ENCODE peak calls at places on chromosome 21, in ten cellular contexts. Q, W, H, D, J, N, G, S, V and O are unnamed samples.

GRCh38 chr21:44742418-44743153 is 31.2 kb upstream of the TSPEAR start:
- DNase-seq in Q (no peak), W (no peak), H (no peak), D (no peak), J (no peak), N (no peak), G (no peak), S (no peak), V (no peak), O (no peak)

GRCh38 chr21:28884481-28884880 is 108.2 kb downstream of the LTN1 start:
- DNase-seq in Q (no peak), W (no peak), H (no peak), D (no peak), J (no peak), N (no peak), G (no peak), S (no peak), V (no peak), O (no peak)

GRCh38 chr21:26177187-26177586 is 6.6 kb upstream of the APP start:
- DNase-seq in Q (no peak), W (no peak), H (no peak), D (no peak), J (no peak), N (no peak), G (no peak), S (no peak), V (peak), O (no peak)

GRCh38 chr21:37087188-37087587 is 14.1 kb downstream of the TTC3 start:
- DNase-seq in Q (no peak), W (peak), H (no peak), D (no peak), J (no peak), N (no peak), G (no peak), S (no peak), V (no peak), O (no peak)

GRCh38 chr21:35066824-35067223 is 17.7 kb upstream of the RUNX1 start:
- DNase-seq in Q (no peak), W (no peak), H (no peak), D (no peak), J (no peak), N (no peak), G (no peak), S (no peak), V (no peak), O (no peak)

GRCh38 chr21:29340228-29340627 is 41.5 kb downstream of the BACH1 start:
- DNase-seq in Q (no peak), W (no peak), H (no peak), D (no peak), J (no peak), N (no peak), G (no peak), S (no peak), V (no peak), O (no peak)

GRCh38 chr21:38140192-38140905 is 116.4 kb upstream of the KCNJ15 start:
- DNase-seq in Q (no peak), W (no peak), H (no peak), D (no peak), J (no peak), N (no peak), G (peak), S (no peak), V (peak), O (no peak)

GRCh38 chr21:37367758-37368535 is 1.4 kb downstream of the DYRK1A start:
- DNase-seq in Q (no peak), W (no peak), H (no peak), D (peak), J (no peak), N (peak), G (peak), S (peak), V (no peak), O (peak)

GRCh38 chr21:16330340-16331319 is 600.8 kb downstream of the USP25 start:
- DNase-seq in Q (no peak), W (peak), H (peak), D (no peak), J (peak), N (no peak), G (no peak), S (no peak), V (peak), O (no peak)

GRCh38 chr21:43733529-43734071 is 14.7 kb downstream of the PDXK start:
- DNase-seq in Q (no peak), W (no peak), H (no peak), D (no peak), J (no peak), N (no peak), G (no peak), S (no peak), V (peak), O (no peak)

GRCh38 chr21:44391345-44392091 is 38.1 kb downstream of the TRPM2 start:
- DNase-seq in Q (no peak), W (no peak), H (no peak), D (no peak), J (no peak), N (peak), G (no peak), S (no peak), V (no peak), O (no peak)

GRCh38 chr21:34522284-34522683 is 10.3 kb upstream of the KCNE1 start:
- DNase-seq in Q (no peak), W (no peak), H (no peak), D (no peak), J (no peak), N (no peak), G (no peak), S (no peak), V (no peak), O (no peak)

GRCh38 chr21:45834821-45835293 is 146.7 kb upstream of the COL6A1 start:
- DNase-seq in Q (no peak), W (no peak), H (no peak), D (no peak), J (no peak), N (no peak), G (no peak), S (no peak), V (no peak), O (no peak)

GRCh38 chr21:45869121-45870007 is 112.2 kb upstream of the COL6A1 start:
- DNase-seq in Q (no peak), W (no peak), H (no peak), D (no peak), J (no peak), N (peak), G (no peak), S (no peak), V (no peak), O (no peak)

GRCh38 chr21:44291078-44291935 is 5.6 kb downstream of the AIRE start:
- DNase-seq in Q (no peak), W (no peak), H (no peak), D (no peak), J (no peak), N (peak), G (no peak), S (no peak), V (no peak), O (no peak)

GRCh38 chr21:45988366-45989347 is 7.1 kb downstream of the COL6A1 start:
- DNase-seq in Q (no peak), W (no peak), H (no peak), D (no peak), J (no peak), N (no peak), G (no peak), S (no peak), V (no peak), O (no peak)

GRCh38 chr21:42851812-42852665 is 27.3 kb downstream of the WDR4 start:
- DNase-seq in Q (no peak), W (no peak), H (no peak), D (no peak), J (no peak), N (peak), G (no peak), S (no peak), V (no peak), O (no peak)

GRCh38 chr21:46429754-46430681 is 28.7 kb upstream of the DIP2A start:
- DNase-seq in Q (no peak), W (no peak), H (no peak), D (no peak), J (no peak), N (no peak), G (no peak), S (no peak), V (no peak), O (no peak)

GRCh38 chr21:39630191-39630591 is 17.5 kb downstream of the B3GALT5 start:
- DNase-seq in Q (no peak), W (no peak), H (no peak), D (no peak), J (no peak), N (no peak), G (no peak), S (no peak), V (no peak), O (no peak)

GRCh38 chr21:31630062-31630711 is 29.3 kb upstream of the SOD1 start:
- DNase-seq in Q (no peak), W (no peak), H (peak), D (no peak), J (no peak), N (no peak), G (no peak), S (no peak), V (peak), O (no peak)